ENCODE peak calls at places on chromosomes 11 and 22, in nine cellular contexts. One of them, this sample, is unnamed.
A peak's percentile ranks its signal among the peaks of the same experiment; 100 is the strongest.

GRCh38 chr11:18105086-18105801 is 638 bp downstream of the SAAL1 start:
- DNase-seq in prostate gland: no peak
- DNase-seq in mucosa of descending colon: no peak
- DNase-seq in cardiac fibroblast: no peak
- DNase-seq in Peyer's patch: no peak
- DNase-seq in MM.1S: no peak
- DNase-seq in tibial artery: no peak
- DNase-seq in A549: peak; percentile 6
- DNase-seq in fibroblast of mammary gland: no peak
- DNase-seq in this sample: no peak

GRCh38 chr22:42562282-42562681 is 8.5 kb downstream of the SERHL2 start:
- DNase-seq in prostate gland: no peak
- DNase-seq in mucosa of descending colon: no peak
- DNase-seq in cardiac fibroblast: no peak
- DNase-seq in Peyer's patch: no peak
- DNase-seq in MM.1S: no peak
- DNase-seq in tibial artery: no peak
- DNase-seq in A549: no peak
- DNase-seq in fibroblast of mammary gland: no peak
- DNase-seq in this sample: no peak

GRCh38 chr22:23246982-23247766 is 66.9 kb downstream of the BCR start:
- DNase-seq in prostate gland: no peak
- DNase-seq in mucosa of descending colon: no peak
- DNase-seq in cardiac fibroblast: no peak
- DNase-seq in Peyer's patch: no peak
- DNase-seq in MM.1S: no peak
- DNase-seq in tibial artery: no peak
- DNase-seq in A549: no peak
- DNase-seq in fibroblast of mammary gland: no peak
- DNase-seq in this sample: no peak

GRCh38 chr11:19694796-19695345 is 17.8 kb upstream of the NAV2 start:
- DNase-seq in prostate gland: no peak
- DNase-seq in mucosa of descending colon: no peak
- DNase-seq in cardiac fibroblast: no peak
- DNase-seq in Peyer's patch: no peak
- DNase-seq in MM.1S: no peak
- DNase-seq in tibial artery: no peak
- DNase-seq in A549: no peak
- DNase-seq in fibroblast of mammary gland: no peak
- DNase-seq in this sample: no peak

GRCh38 chr22:23181763-23182288 is 1.5 kb downstream of the BCR start:
- DNase-seq in prostate gland: no peak
- DNase-seq in mucosa of descending colon: peak; percentile 43
- DNase-seq in cardiac fibroblast: no peak
- DNase-seq in Peyer's patch: no peak
- DNase-seq in MM.1S: peak; percentile 34
- DNase-seq in tibial artery: no peak
- DNase-seq in A549: no peak
- DNase-seq in fibroblast of mammary gland: no peak
- DNase-seq in this sample: no peak

GRCh38 chr11:3947084-3947483 is 91.6 kb downstream of the STIM1 start:
- DNase-seq in prostate gland: peak; percentile 7
- DNase-seq in mucosa of descending colon: no peak
- DNase-seq in cardiac fibroblast: peak; percentile 58
- DNase-seq in Peyer's patch: no peak
- DNase-seq in MM.1S: peak; percentile 91
- DNase-seq in tibial artery: peak; percentile 38
- DNase-seq in A549: no peak
- DNase-seq in fibroblast of mammary gland: peak; percentile 60
- DNase-seq in this sample: peak; percentile 49

GRCh38 chr22:36998620-36999351 is 20.5 kb downstream of the TST start:
- DNase-seq in prostate gland: no peak
- DNase-seq in mucosa of descending colon: no peak
- DNase-seq in cardiac fibroblast: peak; percentile 56
- DNase-seq in Peyer's patch: no peak
- DNase-seq in MM.1S: no peak
- DNase-seq in tibial artery: no peak
- DNase-seq in A549: no peak
- DNase-seq in fibroblast of mammary gland: peak; percentile 51
- DNase-seq in this sample: peak; percentile 56

GRCh38 chr11:100484948-100485347 is 202.1 kb upstream of the ARHGAP42 start:
- DNase-seq in prostate gland: no peak
- DNase-seq in mucosa of descending colon: no peak
- DNase-seq in cardiac fibroblast: no peak
- DNase-seq in Peyer's patch: no peak
- DNase-seq in MM.1S: no peak
- DNase-seq in tibial artery: no peak
- DNase-seq in A549: no peak
- DNase-seq in fibroblast of mammary gland: no peak
- DNase-seq in this sample: no peak

GRCh38 chr22:24189249-24190158 is 8.2 kb downstream of the SUSD2 start:
- DNase-seq in prostate gland: peak; percentile 65
- DNase-seq in mucosa of descending colon: peak; percentile 85
- DNase-seq in cardiac fibroblast: peak; percentile 75
- DNase-seq in Peyer's patch: peak; percentile 79
- DNase-seq in MM.1S: peak; percentile 48
- DNase-seq in tibial artery: peak; percentile 78
- DNase-seq in A549: peak; percentile 70
- DNase-seq in fibroblast of mammary gland: peak; percentile 67
- DNase-seq in this sample: peak; percentile 62

GRCh38 chr22:44357296-44357961 is 44.7 kb upstream of the SHISAL1 start:
- DNase-seq in prostate gland: no peak
- DNase-seq in mucosa of descending colon: peak; percentile 1
- DNase-seq in cardiac fibroblast: no peak
- DNase-seq in Peyer's patch: peak; percentile 25
- DNase-seq in MM.1S: no peak
- DNase-seq in tibial artery: no peak
- DNase-seq in A549: no peak
- DNase-seq in fibroblast of mammary gland: no peak
- DNase-seq in this sample: no peak

GRCh38 chr22:19764636-19765476 is 4.3 kb downstream of the TBX1 start:
- DNase-seq in prostate gland: no peak
- DNase-seq in mucosa of descending colon: no peak
- DNase-seq in cardiac fibroblast: no peak
- DNase-seq in Peyer's patch: no peak
- DNase-seq in MM.1S: no peak
- DNase-seq in tibial artery: no peak
- DNase-seq in A549: no peak
- DNase-seq in fibroblast of mammary gland: no peak
- DNase-seq in this sample: no peak

GRCh38 chr11:3103076-3103475 is 45.9 kb upstream of the CARS1 start:
- DNase-seq in prostate gland: no peak
- DNase-seq in mucosa of descending colon: no peak
- DNase-seq in cardiac fibroblast: no peak
- DNase-seq in Peyer's patch: peak; percentile 45
- DNase-seq in MM.1S: no peak
- DNase-seq in tibial artery: no peak
- DNase-seq in A549: no peak
- DNase-seq in fibroblast of mammary gland: no peak
- DNase-seq in this sample: no peak

GRCh38 chr11:102807921-102808320 is 10.0 kb upstream of the MMP1 start:
- DNase-seq in prostate gland: no peak
- DNase-seq in mucosa of descending colon: no peak
- DNase-seq in cardiac fibroblast: peak; percentile 18
- DNase-seq in Peyer's patch: no peak
- DNase-seq in MM.1S: no peak
- DNase-seq in tibial artery: no peak
- DNase-seq in A549: peak; percentile 75
- DNase-seq in fibroblast of mammary gland: peak; percentile 21
- DNase-seq in this sample: no peak

GRCh38 chr22:23404689-23405365 is 175.3 kb downstream of the IGLL1 start:
- DNase-seq in prostate gland: no peak
- DNase-seq in mucosa of descending colon: peak; percentile 48
- DNase-seq in cardiac fibroblast: peak; percentile 6
- DNase-seq in Peyer's patch: peak; percentile 63
- DNase-seq in MM.1S: no peak
- DNase-seq in tibial artery: no peak
- DNase-seq in A549: no peak
- DNase-seq in fibroblast of mammary gland: peak; percentile 13
- DNase-seq in this sample: no peak

GRCh38 chr11:73229321-73230275 is 11.5 kb downstream of the P2RY2 start:
- DNase-seq in prostate gland: no peak
- DNase-seq in mucosa of descending colon: no peak
- DNase-seq in cardiac fibroblast: no peak
- DNase-seq in Peyer's patch: peak; percentile 24
- DNase-seq in MM.1S: no peak
- DNase-seq in tibial artery: no peak
- DNase-seq in A549: no peak
- DNase-seq in fibroblast of mammary gland: no peak
- DNase-seq in this sample: no peak

GRCh38 chr11:47186937-47187681 is 875 bp upstream of the PACSIN3 start:
- DNase-seq in prostate gland: no peak
- DNase-seq in mucosa of descending colon: peak; percentile 45
- DNase-seq in cardiac fibroblast: peak; percentile 51
- DNase-seq in Peyer's patch: no peak
- DNase-seq in MM.1S: peak; percentile 65
- DNase-seq in tibial artery: peak; percentile 55
- DNase-seq in A549: peak; percentile 75
- DNase-seq in fibroblast of mammary gland: peak; percentile 47
- DNase-seq in this sample: peak; percentile 84
- H3K4me3 ChIP-seq in prostate gland: peak overlapping the region; percentile 91
- H3K4me3 ChIP-seq in mucosa of descending colon: no peak overlapping the region
- H3K4me3 ChIP-seq in cardiac fibroblast: peak overlapping the region; percentile 65
- H3K4me3 ChIP-seq in Peyer's patch: peak overlapping the region; percentile 88
- H3K4me3 ChIP-seq in MM.1S: peak overlapping the region; percentile 56
- H3K4me3 ChIP-seq in tibial artery: peak overlapping the region; percentile 83
- H3K4me3 ChIP-seq in A549: peak overlapping the region; percentile 72
- H3K4me3 ChIP-seq in fibroblast of mammary gland: peak overlapping the region; percentile 39
- H3K4me3 ChIP-seq in this sample: peak overlapping the region; percentile 58

GRCh38 chr11:57646221-57646620 is 3.5 kb downstream of the YPEL4 start:
- DNase-seq in prostate gland: no peak
- DNase-seq in mucosa of descending colon: no peak
- DNase-seq in cardiac fibroblast: no peak
- DNase-seq in Peyer's patch: no peak
- DNase-seq in MM.1S: no peak
- DNase-seq in tibial artery: no peak
- DNase-seq in A549: no peak
- DNase-seq in fibroblast of mammary gland: no peak
- DNase-seq in this sample: no peak

GRCh38 chr11:57644748-57645715 is 4.7 kb downstream of the YPEL4 start:
- DNase-seq in prostate gland: peak; percentile 82
- DNase-seq in mucosa of descending colon: peak; percentile 84
- DNase-seq in cardiac fibroblast: peak; percentile 80
- DNase-seq in Peyer's patch: peak; percentile 74
- DNase-seq in MM.1S: peak; percentile 76
- DNase-seq in tibial artery: peak; percentile 87
- DNase-seq in A549: peak; percentile 76
- DNase-seq in fibroblast of mammary gland: peak; percentile 73
- DNase-seq in this sample: no peak

GRCh38 chr11:57645716-57646085 is 4.0 kb downstream of the YPEL4 start:
- DNase-seq in prostate gland: no peak
- DNase-seq in mucosa of descending colon: no peak
- DNase-seq in cardiac fibroblast: no peak
- DNase-seq in Peyer's patch: no peak
- DNase-seq in MM.1S: no peak
- DNase-seq in tibial artery: no peak
- DNase-seq in A549: no peak
- DNase-seq in fibroblast of mammary gland: no peak
- DNase-seq in this sample: no peak

GRCh38 chr11:57641426-57641825 is 8.3 kb downstream of the YPEL4 start:
- DNase-seq in prostate gland: no peak
- DNase-seq in mucosa of descending colon: no peak
- DNase-seq in cardiac fibroblast: peak; percentile 78
- DNase-seq in Peyer's patch: no peak
- DNase-seq in MM.1S: peak; percentile 63
- DNase-seq in tibial artery: no peak
- DNase-seq in A549: peak; percentile 74
- DNase-seq in fibroblast of mammary gland: peak; percentile 75
- DNase-seq in this sample: no peak

DNA sequence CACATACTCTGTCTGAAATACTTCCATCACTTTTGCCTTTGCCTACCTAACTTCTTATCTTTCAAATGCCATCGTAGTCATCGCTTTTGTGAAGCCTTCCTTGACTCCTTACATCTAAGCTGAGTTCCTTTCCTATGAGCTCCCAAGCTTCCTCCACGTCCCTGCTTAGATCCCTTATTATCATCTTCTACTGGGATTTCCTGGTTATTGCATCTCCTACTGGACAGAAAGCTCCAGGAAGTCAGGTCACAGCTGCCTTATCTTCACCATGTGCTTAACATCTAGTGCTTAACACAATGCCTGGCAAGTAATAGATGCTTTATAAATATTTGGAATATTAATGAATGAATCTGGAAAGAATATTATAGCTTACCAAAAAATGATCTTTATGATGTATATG is 5.9 kb downstream of the YPEL4 start:
- DNase-seq in prostate gland: no peak
- DNase-seq in mucosa of descending colon: no peak
- DNase-seq in cardiac fibroblast: peak; percentile 14
- DNase-seq in Peyer's patch: no peak
- DNase-seq in MM.1S: no peak
- DNase-seq in tibial artery: no peak
- DNase-seq in A549: no peak
- DNase-seq in fibroblast of mammary gland: no peak
- DNase-seq in this sample: no peak
- TF ChIP-seq CTCF in prostate gland: no peak
- TF ChIP-seq CTCF in mucosa of descending colon: no peak
- TF ChIP-seq CTCF in cardiac fibroblast: no peak
- TF ChIP-seq CTCF in Peyer's patch: no peak
- TF ChIP-seq CTCF in MM.1S: no peak
- TF ChIP-seq CTCF in tibial artery: no peak
- TF ChIP-seq CTCF in A549: no peak
- TF ChIP-seq CTCF in fibroblast of mammary gland: peak; percentile 12
- TF ChIP-seq CTCF in this sample: peak; percentile 3

DNA sequence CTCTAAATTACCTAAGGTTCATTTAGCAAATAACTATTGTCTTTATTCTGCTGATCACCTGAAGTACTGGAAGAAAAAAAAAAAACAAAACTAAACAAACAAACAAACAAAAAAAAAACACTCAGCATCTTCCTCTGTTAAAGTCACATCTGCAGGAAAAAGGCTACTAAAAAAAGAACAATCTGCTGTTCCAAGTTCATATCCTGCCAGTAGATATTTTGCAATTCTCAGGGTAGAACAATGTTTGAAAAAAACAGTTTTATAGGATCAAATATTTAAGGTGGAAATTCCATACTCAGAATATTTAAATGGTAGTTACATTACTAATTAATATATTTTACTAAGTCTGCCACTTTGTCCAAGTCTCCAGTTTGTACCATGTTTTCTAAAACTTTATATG is 175.2 kb downstream of the SBF2 start:
- DNase-seq in prostate gland: no peak
- DNase-seq in mucosa of descending colon: no peak
- DNase-seq in cardiac fibroblast: peak; percentile 53
- DNase-seq in Peyer's patch: no peak
- DNase-seq in MM.1S: no peak
- DNase-seq in tibial artery: no peak
- DNase-seq in A549: no peak
- DNase-seq in fibroblast of mammary gland: peak; percentile 35
- DNase-seq in this sample: peak; percentile 16
- H3K4me3 ChIP-seq in prostate gland: no peak overlapping the region
- H3K4me3 ChIP-seq in mucosa of descending colon: no peak overlapping the region
- H3K4me3 ChIP-seq in cardiac fibroblast: no peak overlapping the region
- H3K4me3 ChIP-seq in Peyer's patch: no peak overlapping the region
- H3K4me3 ChIP-seq in MM.1S: no peak overlapping the region
- H3K4me3 ChIP-seq in tibial artery: no peak overlapping the region
- H3K4me3 ChIP-seq in A549: no peak overlapping the region
- H3K4me3 ChIP-seq in fibroblast of mammary gland: no peak overlapping the region
- H3K4me3 ChIP-seq in this sample: no peak overlapping the region

DNA sequence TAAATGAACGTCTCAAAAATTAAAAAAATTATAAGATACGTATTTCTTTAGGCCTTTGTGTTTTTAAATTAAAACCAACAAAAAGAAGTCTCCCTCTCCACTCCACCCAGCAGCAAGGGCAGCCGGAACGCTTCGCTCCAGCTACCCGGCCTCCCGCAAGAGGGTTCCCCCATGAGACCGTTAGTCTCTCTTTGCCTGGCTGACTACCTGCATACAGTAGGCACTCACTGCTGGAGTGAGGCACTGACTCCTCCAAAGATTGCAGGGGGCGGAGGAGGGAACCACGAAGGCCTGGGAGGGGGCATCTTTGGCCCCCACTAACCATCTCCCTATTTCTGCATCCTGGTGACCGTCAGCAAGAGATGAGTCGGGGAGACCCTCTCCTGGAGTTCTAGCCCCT is 10.1 kb downstream of the CBX6 start:
- DNase-seq in prostate gland: no peak
- DNase-seq in mucosa of descending colon: no peak
- DNase-seq in cardiac fibroblast: no peak
- DNase-seq in Peyer's patch: peak; percentile 21
- DNase-seq in MM.1S: no peak
- DNase-seq in tibial artery: no peak
- DNase-seq in A549: no peak
- DNase-seq in fibroblast of mammary gland: no peak
- DNase-seq in this sample: no peak
- TF ChIP-seq CTCF in prostate gland: no peak
- TF ChIP-seq CTCF in mucosa of descending colon: no peak
- TF ChIP-seq CTCF in cardiac fibroblast: no peak
- TF ChIP-seq CTCF in Peyer's patch: no peak
- TF ChIP-seq CTCF in MM.1S: no peak
- TF ChIP-seq CTCF in tibial artery: no peak
- TF ChIP-seq CTCF in A549: no peak
- TF ChIP-seq CTCF in fibroblast of mammary gland: no peak
- TF ChIP-seq CTCF in this sample: no peak